ENCODE peak calls at places on chromosomes 16 and 17, in four cellular contexts. K is mesenchymal stem cell, R is AG04450, H is hepatocyte. M is an unnamed sample.

GRCh38 chr17:78252111-78252634 is 20.7 kb downstream of the TMEM235 start:
- DNase-seq in K (no peak), R (no peak), H (no peak), M (no peak)

GRCh38 chr16:86491643-86492030 is 18.7 kb upstream of the FOXF1 start:
- DNase-seq in K (peak; percentile 41), R (no peak), H (no peak), M (no peak)

GRCh38 chr17:82470065-82470464 is 11.5 kb downstream of the NARF start:
- DNase-seq in K (no peak), R (no peak), H (no peak), M (no peak)

GRCh38 chr16:70800306-70800705 is 652 bp downstream of the VAC14 start:
- DNase-seq in K (no peak), R (no peak), H (peak; percentile 15), M (no peak)

GRCh38 chr17:49031965-49032928 is 35.1 kb downstream of the IGF2BP1 start:
- DNase-seq in K (peak; percentile 89), R (peak; percentile 60), H (peak; percentile 86), M (peak; percentile 93)

GRCh38 chr16:30091474-30092372 is at the start of gene TBX6:
- DNase-seq in K (peak; percentile 93), R (peak; percentile 54), H (peak; percentile 97), M (peak; percentile 88)

GRCh38 chr17:6059406-6059805 is 10.8 kb upstream of the WSCD1 start:
- DNase-seq in K (no peak), R (no peak), H (no peak), M (no peak)

GRCh38 chr16:50655558-50656055 is 25.5 kb downstream of the SNX20 start:
- DNase-seq in K (no peak), R (no peak), H (no peak), M (no peak)

GRCh38 chr17:49365667-49366066 is 3.6 kb upstream of the ZNF652 start:
- DNase-seq in K (peak; percentile 24), R (no peak), H (peak; percentile 30), M (peak; percentile 71)

GRCh38 chr16:19384656-19385055 is 33.0 kb upstream of the TMC5 start:
- DNase-seq in K (no peak), R (no peak), H (no peak), M (no peak)

GRCh38 chr17:18990331-18990730 is 14.2 kb downstream of the FAM83G start:
- DNase-seq in K (no peak), R (no peak), H (no peak), M (no peak)

GRCh38 chr16:52997922-52998321 is 54.8 kb downstream of the CHD9NB start:
- DNase-seq in K (no peak), R (no peak), H (no peak), M (no peak)

GRCh38 chr17:7097940-7098339 is 16.7 kb downstream of the ASGR2 start:
- DNase-seq in K (no peak), R (no peak), H (no peak), M (no peak)

GRCh38 chr17:42526031-42526444 is 10.0 kb upstream of the NAGLU start:
- DNase-seq in K (peak; percentile 47), R (no peak), H (no peak), M (no peak)

GRCh38 chr16:84730406-84731106 is 30.8 kb downstream of the USP10 start:
- DNase-seq in K (peak; percentile 94), R (peak; percentile 83), H (peak; percentile 84), M (peak; percentile 53)

GRCh38 chr17:56708670-56709410 is 115.3 kb downstream of the NOG start:
- DNase-seq in K (no peak), R (no peak), H (no peak), M (no peak)

DNA sequence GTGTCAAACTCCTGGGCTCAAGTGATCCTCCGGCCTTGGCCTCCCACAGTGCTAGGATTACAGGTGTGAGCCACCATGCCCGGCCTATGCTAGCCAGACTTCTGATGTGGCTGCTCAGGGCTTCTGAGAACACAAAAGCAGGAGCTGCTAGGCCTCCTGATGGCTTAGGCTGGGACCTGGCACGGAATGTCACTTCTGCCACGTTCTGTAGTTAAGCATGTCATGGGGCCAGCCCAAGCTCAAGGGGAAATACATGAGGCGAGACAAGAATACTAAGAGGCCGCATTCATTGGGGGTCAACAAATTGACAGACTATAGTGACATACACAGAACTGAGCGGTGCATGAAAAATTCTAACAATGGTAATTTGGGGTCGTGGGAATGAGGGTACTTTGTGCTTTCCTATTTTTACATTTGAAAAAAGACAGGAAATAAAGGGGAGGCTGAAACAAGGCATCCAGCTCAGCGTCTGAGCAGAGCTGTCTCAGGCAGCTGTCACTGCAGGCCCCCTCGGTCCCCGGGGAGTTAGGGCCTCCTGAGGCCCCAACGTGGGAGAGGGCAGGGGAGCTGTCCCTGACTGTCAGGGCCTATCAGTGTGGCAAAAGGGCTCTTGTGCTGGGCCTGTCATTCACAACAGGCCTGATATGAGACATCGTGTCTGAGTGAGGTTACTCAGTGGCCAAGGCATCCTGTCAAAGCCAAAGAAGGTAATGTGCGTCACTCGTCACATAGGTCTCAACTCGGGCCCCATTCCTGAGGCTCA is 26.3 kb downstream of the CFAP20 start:
- DNase-seq in K (no peak), R (no peak), H (no peak), M (no peak)
- H3K9me3 ChIP-seq in K (no peaks in the 10 kb centered on the region), R (no peaks in the 10 kb centered on the region), H (no peaks in the 10 kb centered on the region), M (no peaks in the 10 kb centered on the region)

GRCh38 chr16:82011199-82011641 is at the start of gene SDR42E1:
- DNase-seq in K (no peak), R (no peak), H (no peak), M (peak; percentile 74)
- H3K4me3 ChIP-seq in K (peak within 1 kb of the TSS; percentile 32), R (peak within 1 kb of the TSS; percentile 36), H (no peak within 1 kb of the TSS), M (peak within 1 kb of the TSS; percentile 41)

DNA sequence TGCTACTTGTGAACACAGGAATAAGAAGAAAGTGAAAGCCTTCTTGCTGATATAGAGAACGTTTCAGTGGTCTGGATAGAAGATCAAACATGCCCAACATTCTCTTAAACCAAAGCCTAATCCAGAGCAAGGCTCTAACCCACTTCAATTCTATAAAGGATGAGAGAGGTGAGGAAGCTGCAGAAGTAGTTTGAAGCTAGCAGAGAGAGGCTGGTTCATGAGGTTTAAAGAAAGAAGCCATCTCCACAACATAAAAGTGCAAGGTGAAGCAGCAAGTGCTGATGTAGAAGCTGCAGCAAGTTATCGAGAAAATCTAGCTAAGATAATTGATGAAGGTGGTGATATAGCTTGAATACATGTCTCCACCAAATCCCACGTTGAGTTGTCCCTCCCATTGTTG is 383.3 kb upstream of the ASIC2 start:
- DNase-seq in K (no peak), R (no peak), H (no peak), M (no peak)
- H3K9me3 ChIP-seq in K (no peaks in the 10 kb centered on the region), R (no peaks in the 10 kb centered on the region), H (no peaks in the 10 kb centered on the region), M (no peaks in the 10 kb centered on the region)

GRCh38 chr16:88462396-88462795 is 9.3 kb downstream of the ZFPM1 start:
- DNase-seq in K (no peak), R (no peak), H (no peak), M (no peak)
- H3K4me3 ChIP-seq in K (no peak overlapping the region), R (no peak overlapping the region), H (no peak overlapping the region), M (no peak overlapping the region)

GRCh38 chr16:59826767-59827166 is 1092.7 kb upstream of the GOT2 start:
- DNase-seq in K (no peak), R (no peak), H (no peak), M (no peak)
- H3K9me3 ChIP-seq in K (no peaks in the 10 kb centered on the region), R (no peaks in the 10 kb centered on the region), H (no peaks in the 10 kb centered on the region), M (no peaks in the 10 kb centered on the region)

DNA sequence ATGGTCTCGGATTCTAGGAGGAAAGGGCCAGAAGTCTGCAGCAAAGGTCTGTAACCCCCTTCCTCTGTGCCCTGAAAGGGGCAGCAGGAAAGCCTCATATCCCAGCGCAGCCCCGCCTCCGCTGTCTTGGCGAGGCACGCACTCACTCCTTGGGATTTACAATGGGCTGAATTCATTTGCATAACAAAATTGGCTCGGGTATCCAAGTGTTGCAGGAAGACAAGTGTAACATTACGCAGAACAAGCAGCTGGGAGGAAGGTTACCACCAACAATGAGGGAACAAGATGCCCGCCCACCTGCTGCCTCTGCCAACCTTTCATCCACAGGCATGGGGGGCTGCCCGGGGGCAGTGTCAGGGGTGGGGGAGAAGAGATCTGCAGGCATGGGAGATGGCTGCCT is 130.4 kb downstream of the MRM1 start:
- DNase-seq in K (no peak), R (no peak), H (no peak), M (no peak)
- H3K4me3 ChIP-seq in K (no peak overlapping the region), R (no peak overlapping the region), H (no peak overlapping the region), M (no peak overlapping the region)

DNA sequence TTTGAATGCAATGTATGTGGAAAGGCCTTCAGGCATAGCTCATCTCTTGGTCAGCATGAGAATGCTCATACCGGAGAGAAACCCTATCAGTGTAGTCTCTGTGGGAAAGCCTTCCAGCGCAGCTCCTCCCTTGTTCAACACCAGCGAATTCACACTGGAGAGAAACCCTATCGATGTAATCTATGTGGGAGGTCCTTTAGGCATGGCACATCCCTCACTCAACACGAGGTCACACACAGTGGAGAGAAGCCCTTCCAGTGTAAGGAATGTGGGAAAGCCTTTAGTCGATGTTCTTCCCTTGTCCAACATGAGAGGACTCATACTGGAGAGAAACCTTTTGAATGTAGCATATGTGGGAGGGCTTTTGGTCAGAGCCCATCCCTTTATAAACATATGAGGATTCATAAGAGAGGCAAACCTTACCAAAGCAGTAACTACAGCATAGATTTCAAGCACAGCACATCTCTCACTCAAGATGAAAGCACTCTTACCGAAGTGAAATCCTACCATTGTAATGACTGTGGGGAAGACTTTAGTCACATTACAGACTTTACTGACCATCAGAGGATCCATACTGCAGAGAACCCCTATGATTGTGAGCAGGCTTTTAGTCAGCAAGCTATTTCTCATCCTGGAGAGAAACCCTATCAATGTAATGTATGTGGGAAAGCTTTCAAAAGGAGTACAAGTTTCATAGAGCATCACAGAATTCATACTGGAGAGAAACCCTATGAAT is 24.7 kb downstream of the ZFP90 start:
- DNase-seq in K (peak; percentile 5), R (no peak), H (no peak), M (no peak)
- H3K9me3 ChIP-seq in K (peaks cover 100% of the 10 kb centered on the region), R (peaks cover 53% of the 10 kb centered on the region), H (peaks cover 75% of the 10 kb centered on the region), M (peaks cover 83% of the 10 kb centered on the region)

GRCh38 chr17:59617141-59617757 is 2.4 kb upstream of the CLTC start:
- DNase-seq in K (peak; percentile 54), R (no peak), H (peak; percentile 12), M (peak; percentile 9)
- H3K4me3 ChIP-seq in K (peak overlapping the region; percentile 14), R (no peak overlapping the region), H (peak overlapping the region; percentile 68), M (no peak overlapping the region)

GRCh38 chr17:33873218-33873617 is 381.9 kb upstream of the CCL2 start:
- DNase-seq in K (no peak), R (no peak), H (no peak), M (no peak)

GRCh38 chr17:33871720-33872535 is 383.2 kb upstream of the CCL2 start:
- DNase-seq in K (no peak), R (no peak), H (peak; percentile 66), M (no peak)

GRCh38 chr17:33875973-33876372 is 379.1 kb upstream of the CCL2 start:
- DNase-seq in K (no peak), R (no peak), H (no peak), M (no peak)

GRCh38 chr17:33868899-33869298 is 386.2 kb upstream of the CCL2 start:
- DNase-seq in K (no peak), R (no peak), H (no peak), M (no peak)

DNA sequence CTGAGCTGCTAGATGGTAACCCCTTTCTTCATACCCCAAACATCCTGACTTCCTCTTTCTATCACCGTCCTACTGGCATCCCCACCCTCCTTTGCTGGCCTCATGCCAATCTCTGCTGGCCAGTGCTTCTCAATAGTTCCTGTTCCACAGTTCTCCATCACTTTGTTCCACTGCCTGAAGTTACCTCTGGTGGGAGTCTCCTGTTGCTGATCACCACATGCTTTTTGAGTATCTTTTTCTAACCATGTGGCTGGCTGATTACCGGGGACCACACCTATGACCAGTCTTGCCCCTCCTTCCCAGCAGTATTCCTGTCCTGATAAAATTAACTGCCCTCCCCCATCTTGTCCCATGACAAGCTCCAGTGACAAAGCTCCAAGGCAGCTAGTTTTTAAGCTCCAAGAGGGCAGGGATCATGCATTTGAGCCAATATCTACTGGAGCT is 380.4 kb upstream of the CCL2 start:
- DNase-seq in K (no peak), R (no peak), H (no peak), M (no peak)
- H3K9me3 ChIP-seq in K (no peaks in the 10 kb centered on the region), R (peaks cover 7% of the 10 kb centered on the region), H (no peaks in the 10 kb centered on the region), M (no peaks in the 10 kb centered on the region)